ENCODE peak calls at places on chromosome 12, in four cellular contexts. J is pancreas, P is M059J, R is AG08395. Y is an unnamed sample.
A peak's percentile ranks its signal among the peaks of the same experiment; 100 is the strongest.

GRCh38 chr12:120684523-120684932 is 2.4 kb upstream of the MLEC start:
- DNase-seq in J (no peak), R (no peak), P (peak; percentile 61), Y (no peak)

GRCh38 chr12:69935651-69936100 is 110.6 kb downstream of the MYRFL start:
- DNase-seq in P (peak; percentile 9), J (no peak), R (no peak), Y (no peak)

GRCh38 chr12:42735869-42736361 is 146.4 kb upstream of the PRICKLE1 start:
- DNase-seq in P (no peak), J (no peak), R (peak; percentile 11), Y (no peak)

GRCh38 chr12:68521848-68522502 is 88.7 kb upstream of the RAP1B start:
- DNase-seq in P (peak; percentile 9), R (peak; percentile 22), J (no peak), Y (no peak)

GRCh38 chr12:44317651-44318126 is 481.8 kb downstream of the TMEM117 start:
- DNase-seq in J (no peak), P (peak; percentile 11), R (peak; percentile 10), Y (peak; percentile 23)

GRCh38 chr12:31897791-31898503 is 61.3 kb upstream of the RESF1 start:
- DNase-seq in R (no peak), J (peak; percentile 24), P (peak; percentile 79), Y (peak; percentile 61)

GRCh38 chr12:41055875-41056577 is 132.1 kb upstream of the PDZRN4 start:
- DNase-seq in J (no peak), P (peak; percentile 1), R (peak; percentile 4), Y (no peak)

GRCh38 chr12:5648692-5649338 is 216.9 kb downstream of the NTF3 start:
- DNase-seq in R (peak; percentile 56), J (no peak), P (peak; percentile 50), Y (peak; percentile 48)

GRCh38 chr12:111074559-111074958 is 154.2 kb upstream of the MYL2 start:
- DNase-seq in P (no peak), R (no peak), J (peak; percentile 41), Y (no peak)

GRCh38 chr12:40907115-40907521 is 214.9 kb downstream of the CNTN1 start:
- DNase-seq in R (no peak), P (no peak), J (no peak), Y (peak; percentile 53)